ENCODE peak calls at places on chromosome 13, in eight cellular contexts. B is GM23338, D is neural progenitor cell, M is SK-N-SH, Q is MM.1S, U is HCT116, V is PC-3, K is hepatocyte. C is an unnamed sample.

GRCh38 chr13:97566907-97567306 is 132.9 kb downstream of the RAP2A start:
- DNase-seq in B (no peak), D (no peak), M (no peak), Q (no peak), U (no peak), V (no peak), K (no peak), C (no peak)

GRCh38 chr13:63449549-63449948 is 2033.9 kb upstream of the PCDH20 start:
- DNase-seq in B (no peak), D (no peak), M (no peak), Q (no peak), U (no peak), V (no peak), K (no peak), C (no peak)

GRCh38 chr13:71320452-71320851 is 546.6 kb downstream of the DACH1 start:
- DNase-seq in B (peak), D (peak), M (no peak), Q (peak), U (no peak), V (peak), K (peak), C (peak)

GRCh38 chr13:18952225-18953016 is 229.2 kb downstream of the TUBA3C start:
- DNase-seq in B (no peak), D (no peak), M (no peak), Q (no peak), U (no peak), V (no peak), K (no peak), C (no peak)

GRCh38 chr13:28493740-28494536 is 990 bp downstream of the FLT1 start:
- DNase-seq in B (peak), D (peak), M (peak), Q (no peak), U (no peak), V (no peak), K (no peak), C (peak)

GRCh38 chr13:48595330-48596127 is 58.2 kb upstream of the CYSLTR2 start:
- DNase-seq in B (peak), D (peak), M (peak), Q (peak), U (peak), V (peak), K (peak), C (peak)

GRCh38 chr13:42971670-42972355 is 20.2 kb downstream of the EPSTI1 start:
- DNase-seq in B (no peak), D (no peak), M (no peak), Q (no peak), U (no peak), V (no peak), K (no peak), C (peak)

GRCh38 chr13:75318138-75318833 is 163.7 kb downstream of the TBC1D4 start:
- DNase-seq in B (no peak), D (no peak), M (no peak), Q (no peak), U (no peak), V (no peak), K (no peak), C (no peak)

GRCh38 chr13:109135018-109135417 is 505.6 kb downstream of the MYO16 start:
- DNase-seq in B (no peak), D (no peak), M (no peak), Q (no peak), U (no peak), V (peak), K (no peak), C (no peak)
- TF ChIP-seq EZH2phosphoT487 in B (no peak), D (no peak), M (no peak), Q (no peak), U (no peak), V (no peak), K (no peak), C (no peak)

GRCh38 chr13:26529441-26529840 is 28.0 kb upstream of the WASF3 start:
- DNase-seq in B (peak), D (peak), M (no peak), Q (peak), U (no peak), V (peak), K (peak), C (peak)
- TF ChIP-seq EZH2phosphoT487 in B (no peak), D (no peak), M (no peak), Q (no peak), U (no peak), V (no peak), K (no peak), C (no peak)

GRCh38 chr13:93559718-93560117 is 333.1 kb downstream of the GPC6 start:
- DNase-seq in B (no peak), D (no peak), M (no peak), Q (no peak), U (no peak), V (peak), K (no peak), C (peak)

GRCh38 chr13:93562676-93563075 is 336.1 kb downstream of the GPC6 start:
- DNase-seq in B (no peak), D (no peak), M (no peak), Q (no peak), U (no peak), V (no peak), K (no peak), C (no peak)

GRCh38 chr13:93558637-93559036 is 332.0 kb downstream of the GPC6 start:
- DNase-seq in B (no peak), D (no peak), M (no peak), Q (no peak), U (no peak), V (no peak), K (no peak), C (no peak)

DNA sequence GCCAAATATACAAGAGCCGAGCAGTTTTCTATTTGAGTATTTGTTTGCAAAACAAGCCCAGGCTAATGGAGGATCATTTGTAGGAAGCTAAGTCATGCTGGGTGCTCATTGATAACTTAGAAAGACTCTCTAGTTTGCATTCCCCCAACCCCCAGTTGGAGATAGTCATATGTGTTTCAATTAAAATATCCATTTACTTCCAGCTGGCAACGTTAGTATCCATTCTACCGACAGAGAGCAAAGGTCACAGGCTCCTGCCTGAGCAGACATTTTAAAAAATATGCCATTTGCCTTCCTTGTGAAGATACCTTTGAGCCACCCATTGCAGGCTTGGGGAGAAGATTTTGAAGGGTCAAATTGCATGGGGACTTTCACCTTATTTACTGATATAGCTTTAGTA is 334.9 kb downstream of the GPC6 start:
- DNase-seq in B (peak), D (peak), M (no peak), Q (no peak), U (no peak), V (no peak), K (no peak), C (no peak)
- TF ChIP-seq EZH2phosphoT487 in B (no peak), D (peak), M (no peak), Q (no peak), U (no peak), V (no peak), K (no peak), C (no peak)

GRCh38 chr13:80444240-80445015 is 103.5 kb upstream of the SPRY2 start:
- DNase-seq in B (no peak), D (no peak), M (no peak), Q (no peak), U (no peak), V (no peak), K (no peak), C (no peak)
- TF ChIP-seq EZH2phosphoT487 in B (no peak), D (no peak), M (no peak), Q (no peak), U (no peak), V (no peak), K (no peak), C (no peak)

DNA sequence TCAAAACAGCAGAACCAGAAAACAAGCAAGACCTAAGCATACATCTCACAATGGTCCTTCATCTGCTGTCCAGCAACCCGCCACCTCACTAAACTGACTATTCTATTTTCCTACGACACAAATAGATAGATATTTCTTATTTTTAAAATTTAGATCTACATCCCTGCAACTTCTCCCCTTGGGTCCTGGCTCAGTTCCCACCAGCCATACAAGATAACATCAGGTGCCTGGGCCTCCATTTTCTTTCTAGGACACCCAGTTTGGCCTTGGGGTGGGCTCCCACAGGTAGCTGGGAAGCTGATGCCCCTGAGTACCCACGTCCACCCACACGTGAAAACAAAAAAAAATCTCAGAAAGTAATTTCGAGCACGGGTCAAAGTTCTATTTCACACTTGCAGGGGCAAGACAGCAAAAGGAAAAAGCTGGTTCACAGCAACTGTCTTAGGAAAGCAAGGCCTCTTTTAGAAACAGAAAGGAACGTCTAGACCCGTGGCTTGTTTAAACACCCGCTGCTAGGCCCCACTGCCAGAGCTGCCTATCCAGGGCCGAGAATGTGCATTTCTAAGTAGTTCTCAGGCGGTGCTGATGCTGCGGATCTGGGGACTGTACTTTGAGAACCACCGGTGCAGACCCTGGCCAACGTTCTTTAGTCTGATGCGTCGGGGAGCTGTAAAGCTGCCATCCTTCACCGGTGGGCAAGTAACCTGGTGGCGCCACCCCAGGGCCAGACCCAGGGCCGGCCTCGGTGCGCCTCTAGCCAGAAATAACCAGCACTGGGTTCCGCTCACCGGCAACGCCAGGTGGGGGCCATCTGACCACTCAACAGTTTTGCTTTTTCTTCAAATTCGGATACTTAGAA is 47.3 kb downstream of the TGDS start:
- DNase-seq in B (peak), D (peak), M (peak), Q (peak), U (peak), V (peak), K (peak), C (peak)
- TF ChIP-seq EZH2phosphoT487 in B (no peak), D (no peak), M (no peak), Q (no peak), U (no peak), V (no peak), K (no peak), C (no peak)